ENCODE peak calls at places on chromosomes 13 and 19, in four cellular contexts. One of them, this sample, is unnamed.

GRCh38 chr19:9818175-9818733 is 625 bp downstream of the FBXL12 start:
- DNase-seq in progenitor cell of endocrine pancreas: no peak
- DNase-seq in H9: no peak
- DNase-seq in tibial nerve: no peak
- DNase-seq in this sample: no peak

GRCh38 chr13:51222510-51223283 is 499 bp downstream of the FAM124A start:
- DNase-seq in progenitor cell of endocrine pancreas: no peak
- DNase-seq in H9: no peak
- DNase-seq in tibial nerve: no peak
- DNase-seq in this sample: peak; percentile 28

GRCh38 chr13:98941536-98941935 is 36.3 kb downstream of the DOCK9 start:
- DNase-seq in progenitor cell of endocrine pancreas: no peak
- DNase-seq in H9: no peak
- DNase-seq in tibial nerve: no peak
- DNase-seq in this sample: no peak

GRCh38 chr19:13633109-13633508 is 126.8 kb upstream of the CACNA1A start:
- DNase-seq in progenitor cell of endocrine pancreas: peak; percentile 25
- DNase-seq in H9: peak; percentile 49
- DNase-seq in tibial nerve: no peak
- DNase-seq in this sample: no peak

GRCh38 chr13:99442273-99442895 is 58.9 kb upstream of the TM9SF2 start:
- DNase-seq in progenitor cell of endocrine pancreas: no peak
- DNase-seq in H9: no peak
- DNase-seq in tibial nerve: no peak
- DNase-seq in this sample: peak; percentile 27

GRCh38 chr19:49119411-49120324 is at the start of gene PPFIA3:
- DNase-seq in progenitor cell of endocrine pancreas: peak; percentile 65
- DNase-seq in H9: peak; percentile 69
- DNase-seq in tibial nerve: peak; percentile 42
- DNase-seq in this sample: peak; percentile 63

GRCh38 chr19:351976-352625 is 7.5 kb upstream of the MIER2 start:
- DNase-seq in progenitor cell of endocrine pancreas: no peak
- DNase-seq in H9: no peak
- DNase-seq in tibial nerve: no peak
- DNase-seq in this sample: no peak

GRCh38 chr19:33883869-33884519 is 87.3 kb downstream of the KCTD15 start:
- DNase-seq in progenitor cell of endocrine pancreas: no peak
- DNase-seq in H9: peak; percentile 75
- DNase-seq in tibial nerve: no peak
- DNase-seq in this sample: peak; percentile 56

GRCh38 chr13:50129923-50130685 is 114.9 kb downstream of the KCNRG start:
- DNase-seq in progenitor cell of endocrine pancreas: no peak
- DNase-seq in H9: peak; percentile 64
- DNase-seq in tibial nerve: peak; percentile 63
- DNase-seq in this sample: peak; percentile 49

GRCh38 chr13:41457589-41458186 is 338 bp downstream of the RGCC start:
- DNase-seq in progenitor cell of endocrine pancreas: no peak
- DNase-seq in H9: no peak
- DNase-seq in tibial nerve: no peak
- DNase-seq in this sample: peak; percentile 31

GRCh38 chr13:50386527-50387123 is 371.4 kb downstream of the KCNRG start:
- DNase-seq in progenitor cell of endocrine pancreas: no peak
- DNase-seq in H9: no peak
- DNase-seq in tibial nerve: no peak
- DNase-seq in this sample: peak; percentile 23

GRCh38 chr13:76708138-76708537 is 178.1 kb downstream of the KCTD12 start:
- DNase-seq in progenitor cell of endocrine pancreas: no peak
- DNase-seq in H9: no peak
- DNase-seq in tibial nerve: no peak
- DNase-seq in this sample: no peak

GRCh38 chr19:46886546-46887239 is 25.9 kb downstream of the ARHGAP35 start:
- DNase-seq in progenitor cell of endocrine pancreas: no peak
- DNase-seq in H9: no peak
- DNase-seq in tibial nerve: no peak
- DNase-seq in this sample: no peak

GRCh38 chr19:11657307-11657706 is 60.0 kb downstream of the ZNF627 start:
- DNase-seq in progenitor cell of endocrine pancreas: no peak
- DNase-seq in H9: no peak
- DNase-seq in tibial nerve: no peak
- DNase-seq in this sample: no peak

GRCh38 chr19:42433503-42434260 is 6.5 kb upstream of the LIPE start:
- DNase-seq in progenitor cell of endocrine pancreas: peak; percentile 52
- DNase-seq in H9: peak; percentile 78
- DNase-seq in tibial nerve: peak; percentile 80
- DNase-seq in this sample: peak; percentile 85

GRCh38 chr19:10270180-10270615 is 722 bp upstream of the ICAM1 start:
- DNase-seq in progenitor cell of endocrine pancreas: no peak
- DNase-seq in H9: peak; percentile 33
- DNase-seq in tibial nerve: peak; percentile 35
- DNase-seq in this sample: no peak

GRCh38 chr19:41637484-41637883 is 10.6 kb upstream of the CEACAM4 start:
- DNase-seq in progenitor cell of endocrine pancreas: no peak
- DNase-seq in H9: peak; percentile 5
- DNase-seq in tibial nerve: no peak
- DNase-seq in this sample: no peak

GRCh38 chr13:38662362-38662761 is 24.5 kb upstream of the FREM2 start:
- DNase-seq in progenitor cell of endocrine pancreas: no peak
- DNase-seq in H9: no peak
- DNase-seq in tibial nerve: no peak
- DNase-seq in this sample: no peak

GRCh38 chr13:49676581-49677298 is 14.5 kb downstream of the EBPL start:
- DNase-seq in progenitor cell of endocrine pancreas: no peak
- DNase-seq in H9: no peak
- DNase-seq in tibial nerve: no peak
- DNase-seq in this sample: no peak

GRCh38 chr13:40189426-40189825 is 477.0 kb downstream of the FOXO1 start:
- DNase-seq in progenitor cell of endocrine pancreas: no peak
- DNase-seq in H9: no peak
- DNase-seq in tibial nerve: no peak
- DNase-seq in this sample: no peak

GRCh38 chr13:94595006-94595942 is 678 bp downstream of the TGDS start:
- DNase-seq in progenitor cell of endocrine pancreas: no peak
- DNase-seq in H9: peak; percentile 45
- DNase-seq in tibial nerve: no peak
- DNase-seq in this sample: no peak

GRCh38 chr19:19271828-19272599 is 1.1 kb downstream of the TM6SF2 start:
- DNase-seq in progenitor cell of endocrine pancreas: no peak
- DNase-seq in H9: no peak
- DNase-seq in tibial nerve: no peak
- DNase-seq in this sample: no peak

GRCh38 chr19:58407658-58408151 is 744 bp upstream of the ZNF584 start:
- DNase-seq in progenitor cell of endocrine pancreas: no peak
- DNase-seq in H9: peak; percentile 46
- DNase-seq in tibial nerve: no peak
- DNase-seq in this sample: no peak

GRCh38 chr13:76982051-76982450 is 9.8 kb upstream of the CLN5 start:
- DNase-seq in progenitor cell of endocrine pancreas: no peak
- DNase-seq in H9: no peak
- DNase-seq in tibial nerve: no peak
- DNase-seq in this sample: no peak

GRCh38 chr19:13887039-13887438 is 10.1 kb downstream of the NANOS3 start:
- DNase-seq in progenitor cell of endocrine pancreas: no peak
- DNase-seq in H9: no peak
- DNase-seq in tibial nerve: no peak
- DNase-seq in this sample: no peak

GRCh38 chr13:22240716-22241115 is 569.8 kb downstream of the FGF9 start:
- DNase-seq in progenitor cell of endocrine pancreas: no peak
- DNase-seq in H9: no peak
- DNase-seq in tibial nerve: no peak
- DNase-seq in this sample: no peak

GRCh38 chr19:7562646-7563393 is 27.3 kb downstream of the PNPLA6 start:
- DNase-seq in progenitor cell of endocrine pancreas: no peak
- DNase-seq in H9: peak; percentile 34
- DNase-seq in tibial nerve: no peak
- DNase-seq in this sample: peak; percentile 47

GRCh38 chr19:11673608-11674041 is 65.1 kb downstream of the ZNF823 start:
- DNase-seq in progenitor cell of endocrine pancreas: peak; percentile 33
- DNase-seq in H9: peak; percentile 87
- DNase-seq in tibial nerve: no peak
- DNase-seq in this sample: peak; percentile 84